ENCODE peak calls at places on chromosomes 3 and 15, in five cellular contexts. K, I, B, U and Z are unnamed samples. For H3K4me1, the result is how much of the 10 kb centered on the place peaks cover.

GRCh38 chr3:102182162-102182561 is 252.7 kb upstream of the ZPLD1 start:
- DNase-seq in I (no peak), K (no peak), U (no peak), B (no peak), Z (no peak)

GRCh38 chr3:134361162-134361831 is 12.9 kb downstream of the AMOTL2 start:
- DNase-seq in K (no peak), U (no peak), I (peak), B (no peak), Z (peak)

GRCh38 chr3:178551916-178552321 is 15.7 kb downstream of the KCNMB2 start:
- DNase-seq in U (no peak), K (no peak), I (no peak), B (no peak), Z (no peak)

GRCh38 chr15:67164401-67164791 is 90.1 kb downstream of the AAGAB start:
- DNase-seq in K (no peak), U (no peak), B (no peak), I (no peak), Z (no peak)

GRCh38 chr15:51678081-51678480 is 3.2 kb upstream of the SCG3 start:
- DNase-seq in U (no peak), B (no peak), I (no peak), K (no peak), Z (no peak)

GRCh38 chr3:142028174-142028833 is 121.0 kb downstream of the TFDP2 start:
- DNase-seq in U (no peak), I (no peak), K (no peak), B (no peak), Z (peak)

GRCh38 chr3:79167651-79168416 is 600.0 kb downstream of the ROBO1 start:
- DNase-seq in B (no peak), K (no peak), U (no peak), I (no peak), Z (no peak)

GRCh38 chr3:119257654-119258410 is 17.2 kb upstream of the B4GALT4 start:
- DNase-seq in B (no peak), K (no peak), I (no peak), U (no peak), Z (peak)

GRCh38 chr3:197555281-197556261 is at the start of gene BDH1:
- DNase-seq in B (peak), U (no peak), I (no peak), K (no peak), Z (peak)

GRCh38 chr3:11582123-11582968 is 61.4 kb downstream of the VGLL4 start:
- DNase-seq in B (peak), U (peak), K (no peak), I (no peak), Z (peak)

GRCh38 chr15:69357773-69358765 is 56.1 kb upstream of the KIF23 start:
- DNase-seq in B (no peak), U (no peak), I (no peak), K (no peak), Z (no peak)

GRCh38 chr15:101248274-101248673 is 3.6 kb downstream of the CHSY1 start:
- DNase-seq in U (no peak), B (no peak), I (no peak), K (no peak), Z (no peak)

GRCh38 chr3:72572489-72573007 is 275.7 kb downstream of the SHQ1 start:
- DNase-seq in I (no peak), U (no peak), B (no peak), K (no peak), Z (no peak)

GRCh38 chr3:126541628-126542339 is 16.9 kb downstream of the C3orf22 start:
- DNase-seq in I (peak), B (no peak), U (peak), K (no peak), Z (peak)

GRCh38 chr15:96356494-96357455 is 26.3 kb downstream of the NR2F2 start:
- DNase-seq in K (peak), U (no peak), I (no peak), B (peak), Z (peak)

GRCh38 chr3:185558395-185558794 is 6.0 kb upstream of the LIPH start:
- DNase-seq in B (no peak), U (no peak), I (no peak), K (no peak), Z (peak)

GRCh38 chr15:36617529-36618196 is 38.2 kb downstream of the CDIN1 start:
- DNase-seq in B (no peak), K (no peak), U (no peak), I (no peak), Z (no peak)

GRCh38 chr15:70582143-70582945 is 181.0 kb downstream of the UACA start:
- DNase-seq in I (peak), B (no peak), U (no peak), K (no peak), Z (no peak)

GRCh38 chr3:120524171-120524923 is 71.8 kb upstream of the NDUFB4 start:
- DNase-seq in I (no peak), K (no peak), B (no peak), U (no peak), Z (no peak)

GRCh38 chr3:14508966-14509795 is 31.0 kb downstream of the GRIP2 start:
- DNase-seq in B (peak), K (peak), U (no peak), I (peak), Z (peak)

GRCh38 chr3:30440880-30441279 is 165.5 kb upstream of the TGFBR2 start:
- DNase-seq in K (no peak), B (no peak), U (peak), I (no peak), Z (peak)

GRCh38 chr15:45921376-45921775 is 286.5 kb downstream of the SQOR start:
- DNase-seq in I (no peak), B (no peak), U (no peak), K (no peak), Z (peak)

DNA sequence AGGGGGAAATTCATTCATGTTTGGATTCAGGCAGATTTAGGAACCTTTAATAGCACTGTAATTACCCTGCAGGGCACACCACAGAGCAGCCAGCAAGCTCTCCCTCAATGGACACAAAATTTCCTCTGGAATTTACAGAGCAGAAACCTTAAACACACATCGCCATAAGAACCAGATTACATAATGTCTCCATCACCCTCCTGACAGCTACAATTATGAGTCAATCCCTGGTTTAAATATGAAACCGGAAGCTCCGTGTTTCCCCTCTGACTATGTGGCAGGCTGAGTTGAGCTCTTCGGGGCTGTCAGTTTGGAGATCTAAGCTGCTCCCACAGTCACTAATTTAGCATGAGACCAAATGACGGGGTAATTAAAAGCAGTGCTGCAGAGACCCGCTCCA is 134.6 kb downstream of the TMCO5A start:
- DNase-seq in K (peak), I (no peak), B (no peak), U (no peak), Z (peak)
- H3K4me3 ChIP-seq in K (peak), I (peak), B (no peak), U (no peak), Z (no peak)

GRCh38 chr3:57006949-57007419 is 53.5 kb upstream of the SPATA12 start:
- DNase-seq in K (peak), I (no peak), B (no peak), U (no peak), Z (no peak)
- TF ChIP-seq CTCF in K (no peak), I (peak), B (no peak), U (peak), Z (no peak)

GRCh38 chr15:92009162-92009561 is 155.7 kb downstream of the SLCO3A1 start:
- DNase-seq in I (no peak), K (no peak), B (no peak), U (no peak), Z (no peak)
- H3K4me1 ChIP-seq in I (under half), K (under half), B (under half), U (under half), Z (under half)

DNA sequence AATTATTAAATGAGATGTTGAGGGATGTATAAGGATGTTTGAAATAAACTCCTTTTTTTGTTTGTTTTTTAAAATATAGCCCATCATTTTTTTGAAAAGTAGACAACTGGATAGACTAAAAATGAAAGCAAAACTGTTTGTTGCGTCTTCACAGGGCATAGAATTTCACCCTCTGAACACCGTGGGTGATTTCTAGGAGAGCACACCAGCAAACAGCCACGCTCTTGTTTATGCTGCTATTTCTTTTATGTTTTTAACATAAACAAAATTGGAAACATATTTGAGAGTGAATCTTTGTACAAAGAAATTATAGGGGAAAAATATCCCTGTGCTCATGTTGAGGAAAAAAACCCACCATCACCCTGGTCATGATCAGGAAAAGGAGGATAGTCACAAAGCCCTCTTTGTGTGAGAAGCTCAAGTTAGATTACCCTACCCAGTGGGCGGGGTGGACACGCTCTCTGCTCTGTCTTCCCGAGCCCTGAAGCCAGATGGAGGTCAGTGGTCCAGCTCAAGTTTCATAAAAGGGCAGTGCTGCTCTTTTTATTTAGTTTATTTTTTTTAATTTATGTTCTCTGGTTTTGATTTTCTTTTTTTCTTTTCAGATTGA is 313.3 kb downstream of the SATB1 start:
- DNase-seq in K (no peak), I (no peak), U (no peak), B (no peak), Z (no peak)
- H3K4me3 ChIP-seq in K (no peak), I (no peak), U (no peak), B (no peak), Z (no peak)

GRCh38 chr15:90087454-90088154 is 14.7 kb downstream of the IDH2 start:
- DNase-seq in U (no peak), B (no peak), K (peak), I (no peak), Z (peak)
- TF ChIP-seq CTCF in U (no peak), B (no peak), K (no peak), I (no peak), Z (no peak)

DNA sequence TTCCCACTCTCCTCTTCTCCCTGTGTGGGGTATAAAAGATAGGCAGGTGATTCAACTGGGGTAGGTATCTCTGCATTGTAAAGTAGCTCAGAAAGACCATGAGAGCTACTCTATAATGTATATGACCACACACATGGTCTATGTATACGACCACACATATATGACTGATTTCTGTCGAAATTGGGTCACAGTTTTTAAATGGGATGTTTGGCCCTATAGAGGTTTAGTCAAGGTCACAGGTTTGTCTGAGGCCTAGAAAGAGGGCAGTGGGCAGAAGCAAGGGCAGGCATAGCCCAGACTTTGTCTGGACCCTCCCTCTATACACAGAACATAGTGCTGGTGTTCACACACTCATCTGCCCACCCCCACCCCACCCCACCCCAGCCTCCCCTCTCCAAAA is 4.4 kb downstream of the LAMP3 start:
- DNase-seq in B (no peak), K (no peak), I (no peak), U (no peak), Z (no peak)
- H3K4me1 ChIP-seq in B (under half), K (under half), I (under half), U (under half), Z (under half)

GRCh38 chr15:43795197-43795596 is 3.1 kb downstream of the SERF2 start:
- DNase-seq in K (no peak), I (no peak), U (no peak), B (no peak), Z (no peak)

GRCh38 chr15:43795997-43796396 is 3.9 kb downstream of the SERF2 start:
- DNase-seq in I (no peak), B (no peak), U (no peak), K (no peak), Z (no peak)

GRCh38 chr15:43792761-43793493 is 807 bp downstream of the SERF2 start:
- DNase-seq in K (peak), I (no peak), U (no peak), B (peak), Z (peak)

GRCh38 chr15:43793647-43794046 is 1.5 kb downstream of the SERF2 start:
- DNase-seq in I (no peak), U (no peak), K (no peak), B (no peak), Z (no peak)

DNA sequence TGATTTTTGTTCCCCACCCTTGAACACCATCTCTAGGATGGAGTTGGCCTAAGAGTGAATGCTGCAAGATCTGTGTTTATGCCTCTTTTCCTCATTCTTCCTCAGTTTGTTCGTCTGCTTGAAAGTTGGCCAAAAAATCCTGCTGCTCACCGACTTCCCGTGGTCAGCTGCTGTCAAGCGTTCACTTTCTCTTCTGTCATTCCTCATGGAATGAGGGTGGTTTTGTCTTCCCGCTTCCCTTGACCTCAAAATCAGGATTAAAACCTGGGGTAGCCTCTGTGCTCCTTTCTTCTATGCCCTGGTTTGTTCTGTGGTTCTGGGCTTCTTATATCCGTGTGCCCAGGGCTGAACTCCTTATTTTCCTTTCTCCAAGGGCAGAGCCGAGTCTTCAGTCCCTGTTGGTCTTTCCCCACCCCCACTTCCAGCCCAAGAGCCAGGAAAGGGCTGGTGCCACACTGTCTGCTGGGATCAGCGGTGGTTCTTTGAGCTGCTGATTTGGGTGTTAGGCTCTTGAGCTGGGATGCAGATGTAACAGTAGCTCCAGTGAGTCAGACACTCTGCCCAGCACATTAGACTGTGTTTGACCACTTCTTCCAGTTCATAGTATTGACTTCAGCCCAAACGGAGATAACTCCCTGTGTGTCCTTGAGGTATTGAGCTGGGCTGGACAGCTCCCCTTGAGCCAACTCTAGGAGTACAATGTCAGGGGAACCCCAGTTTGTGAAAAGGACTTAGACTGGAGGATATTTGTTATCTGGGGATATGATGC is 2.3 kb downstream of the SERF2 start:
- DNase-seq in U (no peak), B (no peak), I (no peak), K (no peak), Z (no peak)
- H3K4me3 ChIP-seq in U (no peak), B (no peak), I (peak), K (no peak), Z (no peak)

GRCh38 chr3:56347219-56347871 is 120.9 kb downstream of the ERC2 start:
- DNase-seq in U (no peak), B (peak), I (no peak), K (no peak), Z (peak)
- TF ChIP-seq CTCF in U (peak), B (peak), I (no peak), K (peak), Z (no peak)

DNA sequence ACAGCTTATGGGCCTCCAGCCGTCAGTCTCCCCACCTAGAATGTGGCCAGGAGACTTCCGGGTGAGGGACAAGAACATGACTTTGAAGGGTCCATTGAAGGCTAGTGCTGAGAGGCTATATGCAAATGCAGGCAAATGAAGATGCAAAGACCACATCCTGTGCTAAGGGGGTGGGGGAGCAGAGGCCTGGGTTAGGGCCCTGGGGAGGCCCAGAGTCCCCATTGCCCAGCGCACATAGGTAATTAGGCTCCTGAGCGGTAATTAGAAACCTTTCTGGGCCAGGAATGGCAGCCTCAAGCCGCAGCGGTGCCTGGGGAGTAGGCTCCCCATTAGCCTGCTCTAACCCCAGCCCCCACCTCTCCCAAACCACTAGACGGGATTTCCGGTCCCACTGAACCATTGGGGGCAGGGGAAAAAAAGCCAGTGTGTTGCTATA is 6.9 kb downstream of the CSK start:
- DNase-seq in K (no peak), B (no peak), U (no peak), I (no peak), Z (peak)
- H3K4me1 ChIP-seq in K (under half), B (under half), U (half or more), I (half or more), Z (half or more)